ENCODE peak calls at places on chromosomes 6 and 20, in four cellular contexts. One of them, this sample, is unnamed.

GRCh38 chr6:71400852-71401251 is 112.2 kb downstream of the OGFRL1 start:
- DNase-seq in fibroblast of lung: no peak
- DNase-seq in transverse colon: no peak
- DNase-seq in A549: no peak
- DNase-seq in this sample: no peak

GRCh38 chr6:26537846-26538571 is at the start of gene HMGN4:
- DNase-seq in fibroblast of lung: peak
- DNase-seq in transverse colon: peak
- DNase-seq in A549: peak
- DNase-seq in this sample: no peak

GRCh38 chr20:32457476-32457986 is 99.4 kb downstream of the ASXL1 start:
- DNase-seq in fibroblast of lung: peak
- DNase-seq in transverse colon: no peak
- DNase-seq in A549: peak
- DNase-seq in this sample: no peak

GRCh38 chr20:19110866-19111460 is 101.5 kb upstream of the SLC24A3 start:
- DNase-seq in fibroblast of lung: no peak
- DNase-seq in transverse colon: no peak
- DNase-seq in A549: no peak
- DNase-seq in this sample: no peak

GRCh38 chr20:36847009-36847709 is 28.8 kb upstream of the TLDC2 start:
- DNase-seq in fibroblast of lung: peak
- DNase-seq in transverse colon: peak
- DNase-seq in A549: no peak
- DNase-seq in this sample: no peak

GRCh38 chr6:26597389-26597766 is 625 bp downstream of the ABT1 start:
- DNase-seq in fibroblast of lung: no peak
- DNase-seq in transverse colon: no peak
- DNase-seq in A549: no peak
- DNase-seq in this sample: no peak

GRCh38 chr6:5706094-5707033 is 300.4 kb downstream of the NRN1 start:
- DNase-seq in fibroblast of lung: peak
- DNase-seq in transverse colon: no peak
- DNase-seq in A549: no peak
- DNase-seq in this sample: no peak

GRCh38 chr6:144478487-144478886 is 193.4 kb downstream of the UTRN start:
- DNase-seq in fibroblast of lung: no peak
- DNase-seq in transverse colon: no peak
- DNase-seq in A549: no peak
- DNase-seq in this sample: no peak

GRCh38 chr20:10093087-10093591 is 58.4 kb downstream of the ANKEF1 start:
- DNase-seq in fibroblast of lung: peak
- DNase-seq in transverse colon: no peak
- DNase-seq in A549: peak
- DNase-seq in this sample: peak

GRCh38 chr6:1613631-1614447 is 4.1 kb downstream of the FOXC1 start:
- DNase-seq in fibroblast of lung: peak
- DNase-seq in transverse colon: no peak
- DNase-seq in A549: no peak
- DNase-seq in this sample: no peak

GRCh38 chr6:100506651-100507050 is 41.9 kb upstream of the SIM1 start:
- DNase-seq in fibroblast of lung: peak
- DNase-seq in transverse colon: no peak
- DNase-seq in A549: no peak
- DNase-seq in this sample: no peak

GRCh38 chr6:4615231-4615630 is 161.0 kb upstream of the CDYL start:
- DNase-seq in fibroblast of lung: no peak
- DNase-seq in transverse colon: no peak
- DNase-seq in A549: no peak
- DNase-seq in this sample: no peak

GRCh38 chr20:4449977-4450715 is 271.6 kb upstream of the PRND start:
- DNase-seq in fibroblast of lung: peak
- DNase-seq in transverse colon: no peak
- DNase-seq in A549: peak
- DNase-seq in this sample: peak

GRCh38 chr6:151154418-151154817 is 85.3 kb upstream of the AKAP12 start:
- DNase-seq in fibroblast of lung: peak
- DNase-seq in transverse colon: peak
- DNase-seq in A549: peak
- DNase-seq in this sample: no peak

GRCh38 chr6:170167657-170168159 is 123.2 kb downstream of the DLL1 start:
- DNase-seq in fibroblast of lung: no peak
- DNase-seq in transverse colon: no peak
- DNase-seq in A549: no peak
- DNase-seq in this sample: no peak

GRCh38 chr6:47343631-47344421 is 34.1 kb upstream of the TNFRSF21 start:
- DNase-seq in fibroblast of lung: no peak
- DNase-seq in transverse colon: peak
- DNase-seq in A549: no peak
- DNase-seq in this sample: no peak

GRCh38 chr20:38985603-38986170 is 23.5 kb downstream of the DHX35 start:
- DNase-seq in fibroblast of lung: peak
- DNase-seq in transverse colon: no peak
- DNase-seq in A549: no peak
- DNase-seq in this sample: peak

GRCh38 chr20:62805711-62806382 is 1.2 kb downstream of the OGFR start:
- DNase-seq in fibroblast of lung: peak
- DNase-seq in transverse colon: no peak
- DNase-seq in A549: no peak
- DNase-seq in this sample: no peak

GRCh38 chr20:4070323-4071176 is 55.2 kb upstream of the RNF24 start:
- DNase-seq in fibroblast of lung: no peak
- DNase-seq in transverse colon: no peak
- DNase-seq in A549: no peak
- DNase-seq in this sample: no peak

GRCh38 chr6:170345662-170346061 is 39.1 kb downstream of the FAM120B start:
- DNase-seq in fibroblast of lung: no peak
- DNase-seq in transverse colon: no peak
- DNase-seq in A549: no peak
- DNase-seq in this sample: no peak

GRCh38 chr6:23441813-23442212 is 684.2 kb upstream of the NRSN1 start:
- DNase-seq in fibroblast of lung: no peak
- DNase-seq in transverse colon: no peak
- DNase-seq in A549: no peak
- DNase-seq in this sample: no peak

GRCh38 chr20:50959543-50960126 is 1.0 kb downstream of the MOCS3 start:
- DNase-seq in fibroblast of lung: no peak
- DNase-seq in transverse colon: no peak
- DNase-seq in A549: no peak
- DNase-seq in this sample: no peak

GRCh38 chr6:16966821-16967817 is 134.7 kb upstream of the STMND1 start:
- DNase-seq in fibroblast of lung: no peak
- DNase-seq in transverse colon: no peak
- DNase-seq in A549: no peak
- DNase-seq in this sample: no peak

DNA sequence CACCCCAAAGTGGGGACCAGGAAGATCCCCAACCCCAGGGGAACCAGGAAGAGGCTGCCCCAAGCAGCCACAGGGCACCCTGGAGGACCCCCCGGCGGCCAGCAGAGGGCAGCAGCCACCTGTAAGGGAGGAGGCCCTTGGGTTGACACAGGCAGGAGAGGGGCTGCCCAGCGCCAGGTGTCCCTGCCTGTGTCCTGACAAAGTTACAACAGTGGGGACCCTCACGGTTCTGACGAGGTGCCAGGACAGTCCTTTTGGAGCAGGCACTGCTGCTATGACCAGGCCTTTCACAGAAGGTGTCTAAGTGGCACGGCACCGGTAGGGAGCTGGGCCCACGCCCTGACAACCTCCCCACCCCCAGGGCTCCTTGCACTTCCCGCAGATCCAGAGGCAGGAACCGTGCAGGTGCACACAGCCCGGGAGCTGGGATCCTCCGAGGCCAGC is 176.7 kb downstream of the BMP7 start:
- DNase-seq in fibroblast of lung: peak
- DNase-seq in transverse colon: peak
- DNase-seq in A549: peak
- DNase-seq in this sample: no peak
- TF ChIP-seq CTCF in fibroblast of lung: peak
- TF ChIP-seq CTCF in transverse colon: peak
- TF ChIP-seq CTCF in A549: peak
- TF ChIP-seq CTCF in this sample: peak

DNA sequence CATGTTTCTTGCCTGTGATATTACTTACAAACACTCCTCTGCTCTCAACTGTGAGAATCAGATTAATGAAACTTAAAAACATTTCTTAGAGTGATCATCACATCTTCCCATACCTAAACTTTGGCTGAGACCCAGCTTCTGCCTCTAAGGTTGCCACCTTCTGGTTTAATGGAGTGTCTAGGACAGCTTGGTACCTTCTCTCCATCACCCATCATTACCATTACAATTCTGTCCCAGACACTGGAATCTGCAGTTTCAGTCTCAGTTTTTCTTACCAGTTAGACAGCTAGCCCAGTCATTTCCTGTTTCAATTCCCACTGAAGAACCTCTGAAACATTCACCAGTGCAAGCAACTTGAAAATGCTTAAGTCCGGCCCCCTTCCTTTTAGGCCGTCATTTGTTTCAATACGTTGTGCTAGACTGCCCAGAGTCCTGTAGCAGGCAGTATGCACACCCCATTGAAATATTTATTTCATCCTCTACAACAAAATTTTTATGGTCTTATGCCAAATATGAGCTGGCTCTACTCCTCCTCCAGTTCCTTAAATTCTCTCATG is 107.0 kb upstream of the FOXO3 start:
- DNase-seq in fibroblast of lung: peak
- DNase-seq in transverse colon: no peak
- DNase-seq in A549: no peak
- DNase-seq in this sample: no peak
- TF ChIP-seq CTCF in fibroblast of lung: no peak
- TF ChIP-seq CTCF in transverse colon: no peak
- TF ChIP-seq CTCF in A549: no peak
- TF ChIP-seq CTCF in this sample: no peak

GRCh38 chr20:34579191-34579661 is 20.7 kb downstream of the MAP1LC3A start:
- DNase-seq in fibroblast of lung: peak
- DNase-seq in transverse colon: peak
- DNase-seq in A549: peak
- DNase-seq in this sample: no peak

GRCh38 chr20:34580588-34580940 is 22.0 kb downstream of the MAP1LC3A start:
- DNase-seq in fibroblast of lung: no peak
- DNase-seq in transverse colon: no peak
- DNase-seq in A549: no peak
- DNase-seq in this sample: no peak

GRCh38 chr20:34578040-34578439 is 19.5 kb downstream of the MAP1LC3A start:
- DNase-seq in fibroblast of lung: peak
- DNase-seq in transverse colon: no peak
- DNase-seq in A549: no peak
- DNase-seq in this sample: no peak

GRCh38 chr20:34579936-34580587 is 21.5 kb downstream of the MAP1LC3A start:
- DNase-seq in fibroblast of lung: no peak
- DNase-seq in transverse colon: peak
- DNase-seq in A549: no peak
- DNase-seq in this sample: no peak

DNA sequence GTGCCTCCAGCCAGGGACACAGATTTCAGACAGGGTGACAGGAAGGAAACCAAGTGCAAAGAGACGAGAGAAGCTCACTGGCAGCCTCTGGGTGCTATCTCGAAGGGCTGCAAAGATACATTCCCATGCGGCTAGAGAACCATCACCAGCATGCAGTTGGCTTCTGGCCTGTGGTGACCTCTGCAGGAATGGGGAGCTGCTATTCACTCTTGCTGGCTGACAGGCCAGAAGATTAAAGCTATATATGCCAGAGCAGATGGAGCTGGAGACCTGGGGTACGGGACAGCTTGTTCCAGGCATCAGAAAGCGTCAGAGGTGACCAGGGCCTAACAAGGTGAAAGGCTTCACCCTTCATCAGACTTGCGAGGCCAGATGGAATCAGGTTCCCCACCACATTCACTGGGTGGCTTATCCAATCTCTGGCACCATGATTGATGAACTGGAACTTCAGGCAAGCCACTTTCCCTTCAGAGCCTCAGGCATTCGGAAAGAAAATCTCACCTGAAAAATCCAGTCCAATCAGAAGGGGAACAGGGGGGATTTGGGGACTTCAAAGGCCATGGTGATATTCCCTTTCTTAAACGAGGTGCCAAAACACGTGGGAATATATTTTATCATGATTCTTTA is 20.1 kb downstream of the MAP1LC3A start:
- DNase-seq in fibroblast of lung: no peak
- DNase-seq in transverse colon: no peak
- DNase-seq in A549: no peak
- DNase-seq in this sample: no peak
- TF ChIP-seq CTCF in fibroblast of lung: no peak
- TF ChIP-seq CTCF in transverse colon: no peak
- TF ChIP-seq CTCF in A549: no peak
- TF ChIP-seq CTCF in this sample: no peak

DNA sequence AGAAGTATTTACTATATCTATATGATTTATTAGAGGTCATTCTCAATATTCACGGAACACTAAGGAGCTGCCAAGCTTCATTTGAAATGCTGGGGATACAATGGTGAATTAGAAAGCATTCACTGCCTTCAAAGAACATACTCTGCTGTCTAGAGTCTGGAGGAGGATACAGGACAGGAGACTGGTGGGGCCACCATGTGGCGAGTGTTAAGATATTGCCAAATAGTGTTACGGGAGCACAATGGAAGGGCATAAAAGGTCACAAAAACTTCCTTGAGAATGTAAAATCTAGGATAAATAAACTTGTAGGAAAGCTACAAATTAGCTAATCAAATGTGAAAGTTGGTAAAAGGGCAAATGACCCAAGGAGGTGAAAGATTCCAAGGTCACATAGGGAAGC is 271.7 kb downstream of the RFPL4B start:
- DNase-seq in fibroblast of lung: peak
- DNase-seq in transverse colon: no peak
- DNase-seq in A549: no peak
- DNase-seq in this sample: no peak
- TF ChIP-seq CTCF in fibroblast of lung: peak
- TF ChIP-seq CTCF in transverse colon: no peak
- TF ChIP-seq CTCF in A549: no peak
- TF ChIP-seq CTCF in this sample: peak